ENCODE peak calls at places on chromosomes 6 and 20, in seven cellular contexts. C, F, V, R, A, M and G are unnamed samples. For H3K4me1, the result is how much of the 10 kb centered on the place peaks cover.

GRCh38 chr6:10391799-10392198 is 23.1 kb downstream of the TFAP2A start:
- DNase-seq in C (no peak), F (no peak), V (no peak), R (peak), A (no peak), M (no peak), G (no peak)

GRCh38 chr6:37866590-37867507 is 47.3 kb downstream of the ZFAND3 start:
- DNase-seq in C (no peak), F (no peak), V (no peak), R (no peak), A (no peak), M (no peak), G (no peak)

GRCh38 chr6:137341721-137342195 is 122.6 kb upstream of the IFNGR1 start:
- DNase-seq in C (no peak), F (no peak), V (peak), R (peak), A (peak), M (peak), G (peak)

GRCh38 chr20:38726849-38727601 is 2.7 kb downstream of the SLC32A1 start:
- DNase-seq in C (no peak), F (no peak), V (peak), R (peak), A (peak), M (no peak), G (no peak)

GRCh38 chr20:13809373-13809772 is 24.5 kb downstream of the NDUFAF5 start:
- DNase-seq in C (no peak), F (no peak), V (no peak), R (no peak), A (no peak), M (no peak), G (no peak)

GRCh38 chr6:161543910-161544309 is 270.0 kb upstream of the AGPAT4 start:
- DNase-seq in C (no peak), F (no peak), V (no peak), R (no peak), A (no peak), M (no peak), G (no peak)

GRCh38 chr6:105136433-105137350 is 43.1 kb downstream of the POPDC3 start:
- DNase-seq in C (peak), F (peak), V (peak), R (peak), A (peak), M (peak), G (peak)

GRCh38 chr6:11143394-11144371 is 32.2 kb upstream of the ERVFRD-1 start:
- DNase-seq in C (peak), F (peak), V (peak), R (no peak), A (peak), M (peak), G (no peak)

GRCh38 chr6:97032950-97033349 is 108.4 kb downstream of the KLHL32 start:
- DNase-seq in C (no peak), F (no peak), V (no peak), R (no peak), A (no peak), M (no peak), G (no peak)

GRCh38 chr20:31707258-31707615 is 15.4 kb downstream of the BCL2L1 start:
- DNase-seq in C (peak), F (no peak), V (no peak), R (no peak), A (no peak), M (no peak), G (no peak)
- H3K4me1 ChIP-seq in C (half or more), F (under half), V (under half), R (under half), A (under half), M (half or more), G (under half)

GRCh38 chr6:132021552-132022375 is 70.6 kb upstream of the CCN2 start:
- DNase-seq in C (no peak), F (no peak), V (no peak), R (no peak), A (no peak), M (no peak), G (no peak)
- H3K27ac ChIP-seq in C (peak), F (no peak), V (no peak), R (no peak), A (peak), M (no peak), G (no peak)

DNA sequence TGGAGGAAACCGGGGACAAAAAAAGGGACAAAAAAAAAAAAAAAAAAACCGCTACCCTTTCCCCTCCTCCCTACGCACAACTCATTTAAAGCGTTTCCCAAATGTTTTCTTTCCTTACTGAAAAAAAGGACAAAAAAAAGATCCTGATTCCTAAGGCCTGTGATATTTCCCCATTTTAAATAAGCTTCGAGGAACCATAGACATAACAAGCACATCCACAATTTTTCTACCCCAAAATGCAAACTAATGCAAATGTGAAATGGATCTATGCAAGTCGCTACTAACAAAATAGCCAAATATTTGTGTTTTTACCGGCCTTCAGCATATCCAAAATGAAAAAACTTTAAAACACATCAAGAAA is 1.4 kb upstream of the ZNF217 start:
- DNase-seq in C (no peak), F (no peak), V (no peak), R (no peak), A (no peak), M (no peak), G (no peak)
- H3K4me1 ChIP-seq in C (half or more), F (under half), V (under half), R (half or more), A (under half), M (under half), G (under half)

DNA sequence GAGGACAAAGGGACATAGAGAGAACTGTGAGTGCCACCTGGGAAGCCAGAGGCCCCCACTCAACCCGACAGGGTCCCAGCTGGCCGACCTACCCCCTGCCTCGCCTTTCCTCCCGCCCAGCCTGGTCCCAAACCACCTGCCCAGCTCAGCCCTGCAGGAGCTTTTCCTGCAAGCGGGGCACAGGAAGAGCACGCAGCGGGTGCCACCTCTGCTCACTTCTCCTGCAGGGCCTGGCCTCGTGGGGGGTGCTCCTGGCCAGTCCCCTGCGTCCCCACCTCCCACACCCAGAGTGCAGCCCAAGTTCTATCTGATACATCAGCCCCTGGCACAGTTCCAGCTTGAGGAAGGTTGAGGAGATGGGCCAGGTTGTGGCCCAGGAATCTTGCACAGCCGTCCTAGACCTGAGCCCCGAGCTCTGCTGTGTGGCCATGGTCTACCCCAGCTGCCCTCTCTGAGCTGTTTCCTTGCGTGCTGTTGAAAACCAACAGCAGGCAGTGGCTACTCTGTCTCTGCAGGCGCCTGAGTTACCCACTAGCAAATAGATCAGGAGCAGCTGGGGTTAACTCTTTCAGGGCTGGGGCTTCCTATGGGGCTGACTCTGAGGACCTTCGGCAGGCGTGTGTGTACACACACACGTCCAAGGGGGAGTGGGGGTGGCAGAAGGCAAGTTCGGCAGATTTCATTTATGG is 1.7 kb downstream of the NECAB3 start:
- DNase-seq in C (no peak), F (no peak), V (peak), R (no peak), A (peak), M (no peak), G (no peak)
- H3K27ac ChIP-seq in C (no peak), F (no peak), V (peak), R (no peak), A (no peak), M (no peak), G (peak)

DNA sequence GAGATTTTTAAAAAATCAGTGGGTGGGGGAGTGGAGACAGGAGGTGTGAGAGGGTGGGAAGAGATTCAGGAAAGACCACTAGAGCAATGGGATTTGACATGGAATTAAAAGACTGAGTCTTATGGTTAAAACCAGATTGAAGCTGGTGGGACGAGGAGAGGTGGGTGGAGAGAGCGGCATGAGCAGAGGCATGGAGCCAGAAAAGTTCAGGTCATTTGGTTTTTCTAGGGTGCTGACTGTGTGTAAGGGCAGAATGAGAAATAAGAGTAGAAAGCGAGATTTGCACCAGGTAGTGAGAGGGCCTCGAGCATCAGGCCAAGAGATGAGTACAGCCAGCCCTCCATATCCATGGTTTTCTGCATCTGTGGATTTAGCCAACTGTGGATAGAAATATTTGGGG is 121.3 kb downstream of the TCP11 start:
- DNase-seq in C (no peak), F (no peak), V (no peak), R (no peak), A (no peak), M (no peak), G (no peak)
- H3K4me1 ChIP-seq in C (half or more), F (under half), V (under half), R (under half), A (under half), M (half or more), G (under half)

GRCh38 chr6:2823104-2823850 is 18.4 kb downstream of the SERPINB1 start:
- DNase-seq in C (no peak), F (no peak), V (no peak), R (no peak), A (no peak), M (no peak), G (no peak)

GRCh38 chr6:2829253-2829652 is 12.4 kb downstream of the SERPINB1 start:
- DNase-seq in C (no peak), F (no peak), V (no peak), R (no peak), A (no peak), M (no peak), G (no peak)

GRCh38 chr6:2828629-2829028 is 13.0 kb downstream of the SERPINB1 start:
- DNase-seq in C (no peak), F (no peak), V (no peak), R (no peak), A (no peak), M (no peak), G (no peak)

GRCh38 chr6:2830183-2830582 is 11.5 kb downstream of the SERPINB1 start:
- DNase-seq in C (no peak), F (no peak), V (no peak), R (no peak), A (no peak), M (no peak), G (no peak)

DNA sequence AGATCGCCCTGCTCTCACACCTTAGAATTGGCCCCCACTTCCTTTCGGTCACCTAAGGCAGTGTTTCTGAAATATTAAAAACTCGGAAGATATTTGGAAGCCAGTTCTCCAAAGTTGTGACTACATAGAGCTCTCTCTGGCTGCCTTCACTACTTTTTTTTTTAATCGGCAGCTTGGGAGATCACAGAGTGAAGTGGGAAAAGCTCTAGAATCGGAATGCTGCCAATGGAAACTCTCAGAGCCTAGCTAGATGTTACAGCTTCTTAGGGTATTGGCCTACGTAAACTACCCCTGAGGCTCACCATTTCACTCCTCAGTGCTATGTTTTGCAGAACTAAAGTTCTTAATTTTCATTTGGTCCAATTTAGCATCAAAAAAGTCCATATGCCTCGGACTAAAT is 14.6 kb downstream of the SERPINB1 start:
- DNase-seq in C (no peak), F (no peak), V (no peak), R (no peak), A (no peak), M (no peak), G (no peak)
- H3K27ac ChIP-seq in C (no peak), F (no peak), V (no peak), R (no peak), A (no peak), M (no peak), G (no peak)

GRCh38 chr20:10779911-10780310 is 106.1 kb upstream of the JAG1 start:
- DNase-seq in C (no peak), F (no peak), V (no peak), R (no peak), A (no peak), M (no peak), G (no peak)
- H3K4me1 ChIP-seq in C (under half), F (under half), V (under half), R (under half), A (under half), M (under half), G (under half)

GRCh38 chr6:14709900-14710299 is 536.0 kb upstream of the JARID2 start:
- DNase-seq in C (no peak), F (no peak), V (no peak), R (no peak), A (no peak), M (no peak), G (no peak)
- H3K27ac ChIP-seq in C (no peak), F (no peak), V (no peak), R (no peak), A (no peak), M (no peak), G (peak)

GRCh38 chr6:143698759-143699750 is 21.3 kb downstream of the PHACTR2 start:
- DNase-seq in C (no peak), F (no peak), V (no peak), R (peak), A (no peak), M (no peak), G (no peak)
- H3K4me1 ChIP-seq in C (under half), F (under half), V (under half), R (half or more), A (under half), M (half or more), G (under half)